ENCODE peak calls at places on chromosomes 7 and 10, in nine cellular contexts. U, X, Y, S, V, Z, C, G and W are unnamed samples.

GRCh38 chr7:83301416-83301815 is 138.7 kb upstream of the PCLO start:
- DNase-seq in U (no peak), X (no peak), Y (no peak), S (peak), V (no peak), Z (no peak), C (no peak), G (no peak), W (no peak)

GRCh38 chr10:124742418-124743187 is 1.6 kb downstream of the FAM53B start:
- DNase-seq in U (no peak), X (no peak), Y (no peak), S (peak), V (peak), Z (no peak), C (no peak), G (peak), W (no peak)

GRCh38 chr7:155594961-155595366 is 48.6 kb upstream of the CNPY1 start:
- DNase-seq in U (no peak), X (no peak), Y (no peak), S (no peak), V (no peak), Z (no peak), C (no peak), G (no peak), W (no peak)

GRCh38 chr7:2779086-2779485 is 65.0 kb downstream of the GNA12 start:
- DNase-seq in U (no peak), X (no peak), Y (no peak), S (peak), V (no peak), Z (no peak), C (no peak), G (no peak), W (no peak)

GRCh38 chr7:21768279-21768678 is 177.4 kb downstream of the CDCA7L start:
- DNase-seq in U (no peak), X (no peak), Y (no peak), S (no peak), V (no peak), Z (no peak), C (no peak), G (no peak), W (no peak)

GRCh38 chr7:78786055-78786454 is 667.4 kb downstream of the MAGI2 start:
- DNase-seq in U (no peak), X (no peak), Y (no peak), S (no peak), V (no peak), Z (no peak), C (no peak), G (no peak), W (no peak)

GRCh38 chr7:30276203-30276900 is 8.0 kb upstream of the ZNRF2 start:
- DNase-seq in U (no peak), X (peak), Y (no peak), S (peak), V (peak), Z (no peak), C (no peak), G (no peak), W (no peak)

GRCh38 chr7:157612664-157613561 is 276.1 kb downstream of the DNAJB6 start:
- DNase-seq in U (no peak), X (no peak), Y (no peak), S (peak), V (no peak), Z (no peak), C (peak), G (peak), W (peak)

GRCh38 chr10:48612241-48612943 is 7.5 kb upstream of the ARHGAP22 start:
- DNase-seq in U (no peak), X (no peak), Y (no peak), S (no peak), V (peak), Z (no peak), C (peak), G (no peak), W (no peak)

GRCh38 chr7:82164813-82165212 is 278.8 kb downstream of the CACNA2D1 start:
- DNase-seq in U (no peak), X (no peak), Y (peak), S (peak), V (peak), Z (peak), C (no peak), G (no peak), W (peak)

GRCh38 chr7:102169651-102170416 is 116.8 kb upstream of the SH2B2 start:
- DNase-seq in U (no peak), X (no peak), Y (no peak), S (peak), V (no peak), Z (no peak), C (no peak), G (no peak), W (no peak)

GRCh38 chr7:43362652-43363428 is 220.1 kb upstream of the STK17A start:
- DNase-seq in U (no peak), X (no peak), Y (peak), S (peak), V (peak), Z (no peak), C (no peak), G (peak), W (no peak)

GRCh38 chr10:83880252-83880791 is 259.0 kb upstream of the GHITM start:
- DNase-seq in U (no peak), X (no peak), Y (no peak), S (no peak), V (no peak), Z (no peak), C (no peak), G (no peak), W (no peak)

GRCh38 chr7:100752994-100753393 is 19.6 kb downstream of the ZAN start:
- DNase-seq in U (no peak), X (no peak), Y (no peak), S (no peak), V (no peak), Z (no peak), C (no peak), G (no peak), W (no peak)

GRCh38 chr10:119734396-119735332 is 8.8 kb downstream of the INPP5F start:
- DNase-seq in U (no peak), X (no peak), Y (no peak), S (peak), V (peak), Z (no peak), C (no peak), G (no peak), W (no peak)

GRCh38 chr7:2247141-2247985 is 5.3 kb downstream of the NUDT1 start:
- DNase-seq in U (no peak), X (no peak), Y (no peak), S (peak), V (no peak), Z (no peak), C (no peak), G (no peak), W (no peak)

GRCh38 chr7:92303761-92304160 is 58.0 kb downstream of the ANKIB1 start:
- DNase-seq in U (no peak), X (no peak), Y (no peak), S (no peak), V (no peak), Z (no peak), C (no peak), G (no peak), W (no peak)

GRCh38 chr10:21260793-21261149 is 264.7 kb downstream of the SKIDA1 start:
- DNase-seq in U (no peak), X (no peak), Y (no peak), S (peak), V (peak), Z (no peak), C (no peak), G (no peak), W (no peak)

GRCh38 chr10:31912898-31913847 is 15.5 kb downstream of the ARHGAP12 start:
- DNase-seq in U (no peak), X (no peak), Y (no peak), S (peak), V (peak), Z (no peak), C (no peak), G (peak), W (no peak)

GRCh38 chr7:25665346-25665745 is 437.1 kb upstream of the NPVF start:
- DNase-seq in U (no peak), X (no peak), Y (peak), S (peak), V (no peak), Z (no peak), C (peak), G (peak), W (no peak)

GRCh38 chr7:101784275-101785127 is 32.9 kb upstream of the CUX1 start:
- DNase-seq in U (no peak), X (no peak), Y (no peak), S (peak), V (peak), Z (no peak), C (no peak), G (no peak), W (no peak)

GRCh38 chr10:79344502-79345195 is 2.6 kb upstream of the PPIF start:
- DNase-seq in U (peak), X (no peak), Y (no peak), S (no peak), V (no peak), Z (no peak), C (no peak), G (no peak), W (no peak)

GRCh38 chr7:28298870-28299484 is 113.3 kb upstream of the CREB5 start:
- DNase-seq in U (no peak), X (peak), Y (peak), S (peak), V (peak), Z (no peak), C (no peak), G (no peak), W (peak)

GRCh38 chr7:48148311-48148710 is 22.9 kb upstream of the ABCA13 start:
- DNase-seq in U (no peak), X (no peak), Y (no peak), S (no peak), V (no peak), Z (no peak), C (no peak), G (no peak), W (no peak)

GRCh38 chr7:48147078-48147591 is 24.1 kb upstream of the ABCA13 start:
- DNase-seq in U (no peak), X (no peak), Y (no peak), S (no peak), V (no peak), Z (no peak), C (no peak), G (no peak), W (no peak)

GRCh38 chr7:48149058-48149457 is 22.2 kb upstream of the ABCA13 start:
- DNase-seq in U (no peak), X (no peak), Y (no peak), S (no peak), V (no peak), Z (no peak), C (no peak), G (no peak), W (no peak)

GRCh38 chr7:48154792-48155413 is 16.4 kb upstream of the ABCA13 start:
- DNase-seq in U (peak), X (peak), Y (no peak), S (peak), V (peak), Z (no peak), C (no peak), G (no peak), W (no peak)

DNA sequence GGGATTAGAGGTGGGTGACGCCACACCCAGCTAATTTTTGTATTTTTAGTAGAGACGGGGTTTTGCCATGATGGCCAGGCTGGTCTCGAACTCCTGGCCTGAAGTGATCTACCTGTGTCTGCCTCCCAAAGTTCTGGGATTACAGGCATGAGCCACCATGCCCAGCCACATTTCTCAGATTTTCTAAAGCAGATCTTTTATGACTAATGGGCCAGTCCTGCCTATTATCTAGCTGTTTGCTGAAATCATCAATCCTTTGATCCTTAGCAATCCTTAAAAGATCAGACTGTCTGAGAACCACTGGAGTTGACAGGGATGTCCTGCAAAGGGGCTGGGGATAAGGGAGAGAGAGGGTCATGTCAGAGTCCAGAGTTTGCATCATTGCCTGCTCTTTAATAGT is 21.2 kb upstream of the ABCA13 start:
- DNase-seq in U (no peak), X (no peak), Y (no peak), S (no peak), V (no peak), Z (no peak), C (no peak), G (no peak), W (no peak)
- TF ChIP-seq CTCF in U (no peak), X (no peak), Y (no peak), S (no peak), V (no peak), Z (no peak), C (no peak), G (no peak), W (no peak)

DNA sequence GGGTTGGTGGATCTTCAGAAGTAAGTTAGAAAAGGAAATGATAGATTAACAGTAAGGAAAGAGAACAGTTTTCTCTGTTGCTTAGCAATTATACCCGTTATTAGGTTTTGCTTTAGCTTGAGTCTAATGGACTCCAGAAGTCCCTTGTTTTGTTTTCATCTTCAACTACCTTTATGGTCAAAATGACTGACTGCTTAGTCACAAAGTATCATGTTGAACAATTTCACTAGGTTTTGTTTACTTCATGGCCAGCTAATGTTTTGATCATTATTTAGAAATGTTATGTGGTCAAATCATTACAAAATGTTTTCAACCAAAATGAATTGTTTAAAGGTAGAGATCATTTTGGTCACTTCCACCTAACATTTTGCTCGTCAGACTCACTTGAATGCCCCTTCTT is 1.9 kb downstream of the UBN2 start:
- DNase-seq in U (no peak), X (peak), Y (no peak), S (peak), V (peak), Z (peak), C (no peak), G (no peak), W (no peak)
- H3K4me3 ChIP-seq in U (no peak), X (peak), Y (no peak), S (peak), V (peak), Z (peak), C (peak), G (peak), W (peak)

GRCh38 chr10:76150139-76150885 is 718.9 kb downstream of the LRMDA start:
- DNase-seq in U (peak), X (no peak), Y (no peak), S (peak), V (peak), Z (no peak), C (no peak), G (no peak), W (no peak)
- TF ChIP-seq CTCF in U (no peak), X (no peak), Y (no peak), S (no peak), V (no peak), Z (no peak), C (no peak), G (no peak), W (no peak)

DNA sequence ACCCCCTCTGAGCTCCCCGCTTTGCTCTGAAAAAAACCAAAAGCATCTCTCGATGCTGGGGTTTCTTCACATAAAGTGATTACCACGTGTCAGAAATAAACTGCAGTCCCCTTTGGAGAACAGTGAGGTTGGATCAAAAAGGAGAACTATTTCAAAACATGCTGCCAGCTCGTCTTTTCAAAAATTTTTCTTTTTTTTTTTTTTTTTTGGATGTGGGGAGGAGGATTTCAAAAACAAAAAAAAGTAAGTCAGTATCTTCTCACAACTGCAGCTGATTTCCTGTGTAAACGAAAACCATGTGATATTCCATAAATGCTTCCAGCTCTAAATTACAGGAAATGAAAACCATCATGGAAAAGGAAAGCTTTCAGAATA is 155.0 kb upstream of the LYZL2 start:
- DNase-seq in U (no peak), X (no peak), Y (no peak), S (peak), V (peak), Z (no peak), C (no peak), G (no peak), W (no peak)
- H3K4me3 ChIP-seq in U (peak), X (peak), Y (peak), S (peak), V (peak), Z (peak), C (peak), G (peak), W (peak)

GRCh38 chr10:110893559-110894179 is 21.9 kb downstream of the PDCD4 start:
- DNase-seq in U (no peak), X (no peak), Y (no peak), S (peak), V (peak), Z (no peak), C (no peak), G (no peak), W (no peak)
- TF ChIP-seq CTCF in U (no peak), X (peak), Y (peak), S (peak), V (peak), Z (peak), C (peak), G (peak), W (peak)

GRCh38 chr10:102776779-102777417 is 33.1 kb downstream of the WBP1L start:
- DNase-seq in U (peak), X (no peak), Y (peak), S (peak), V (peak), Z (peak), C (peak), G (peak), W (peak)
- H3K4me3 ChIP-seq in U (no peak), X (peak), Y (no peak), S (peak), V (peak), Z (peak), C (peak), G (peak), W (peak)

DNA sequence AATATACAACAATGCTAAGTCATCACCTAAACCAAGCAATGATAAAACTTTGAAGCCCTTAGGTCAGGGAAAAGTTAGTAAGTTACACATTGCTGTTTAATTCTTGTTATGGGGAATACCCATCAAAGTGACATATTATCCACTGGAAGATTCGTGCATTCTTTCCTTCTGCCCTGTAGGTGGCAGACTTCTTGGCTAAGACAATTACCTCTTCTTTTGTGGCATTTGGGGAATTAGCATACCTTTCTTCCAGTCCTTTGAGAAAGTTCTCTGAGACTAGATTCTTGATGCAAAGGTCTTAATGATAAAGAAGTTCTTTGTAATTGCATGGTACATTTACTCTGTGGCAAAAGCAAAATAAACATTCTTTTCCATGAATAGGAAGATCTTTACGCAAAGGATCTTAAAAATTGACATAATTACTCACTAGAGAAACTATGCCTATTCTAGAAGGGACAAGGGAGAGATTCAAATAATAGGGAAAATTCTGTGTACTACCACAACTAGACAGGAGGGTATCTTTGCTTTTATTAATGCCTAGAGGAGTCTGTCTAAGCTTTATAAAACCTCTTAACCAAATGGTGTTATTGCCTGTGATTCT is 395.9 kb downstream of the GRM8 start:
- DNase-seq in U (no peak), X (no peak), Y (no peak), S (peak), V (no peak), Z (no peak), C (no peak), G (no peak), W (no peak)
- TF ChIP-seq CTCF in U (no peak), X (peak), Y (no peak), S (peak), V (peak), Z (no peak), C (no peak), G (peak), W (peak)

DNA sequence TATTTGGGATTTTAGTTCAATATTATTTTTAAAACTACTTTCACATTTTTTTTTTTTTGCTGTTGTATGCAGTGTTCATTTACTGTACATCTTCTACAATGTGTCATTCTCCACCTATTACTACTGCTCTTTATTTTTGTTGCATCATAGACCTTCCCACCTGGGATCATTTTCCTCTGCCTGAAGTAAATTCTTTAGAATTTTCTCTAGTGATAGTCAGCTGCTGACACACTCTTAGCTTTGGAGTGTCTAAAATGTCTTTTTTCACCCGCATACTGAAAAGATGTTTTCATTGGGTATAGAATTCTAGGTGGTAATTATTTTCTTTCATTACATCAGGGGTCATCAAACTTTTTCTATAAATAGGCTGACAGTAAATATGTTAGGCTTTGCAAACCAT is 30.5 kb downstream of the CFAP43 start:
- DNase-seq in U (no peak), X (no peak), Y (no peak), S (no peak), V (no peak), Z (no peak), C (no peak), G (no peak), W (no peak)
- H3K4me3 ChIP-seq in U (no peak), X (no peak), Y (no peak), S (no peak), V (no peak), Z (no peak), C (no peak), G (no peak), W (no peak)

GRCh38 chr7:116901143-116901542 is 38.8 kb downstream of the CAPZA2 start:
- DNase-seq in U (no peak), X (no peak), Y (no peak), S (no peak), V (no peak), Z (no peak), C (no peak), G (no peak), W (no peak)
- TF ChIP-seq CTCF in U (no peak), X (no peak), Y (no peak), S (no peak), V (no peak), Z (no peak), C (no peak), G (no peak), W (no peak)